ENCODE peak calls at places on chromosomes 6 and 20, in four cellular contexts. Q is AG04450, K is fibroblast of pulmonary artery, W is hippocampal formation. M is an unnamed sample.

GRCh38 chr6:154410619-154411044 is 54.0 kb upstream of the IPCEF1 start:
- DNase-seq in Q (peak; percentile 91), K (peak; percentile 97), W (peak; percentile 12), M (no peak)

GRCh38 chr20:49573900-49574416 is 6.0 kb upstream of the PTGIS start:
- DNase-seq in Q (no peak), K (no peak), W (no peak), M (no peak)

GRCh38 chr6:44805239-44805849 is 417.8 kb downstream of the CDC5L start:
- DNase-seq in Q (peak; percentile 39), K (peak; percentile 28), W (no peak), M (no peak)

GRCh38 chr6:17015551-17016381 is 86.1 kb upstream of the STMND1 start:
- DNase-seq in Q (no peak), K (peak; percentile 39), W (no peak), M (peak; percentile 62)

GRCh38 chr20:25076731-25077609 is 5.0 kb downstream of the VSX1 start:
- DNase-seq in Q (no peak), K (peak; percentile 48), W (no peak), M (peak; percentile 49)

GRCh38 chr6:170057961-170058877 is 232.7 kb downstream of the DLL1 start:
- DNase-seq in Q (no peak), K (no peak), W (no peak), M (no peak)

GRCh38 chr6:16947461-16948159 is 154.2 kb upstream of the STMND1 start:
- DNase-seq in Q (peak; percentile 92), K (peak; percentile 96), W (no peak), M (no peak)

GRCh38 chr20:51767018-51767866 is 948 bp downstream of the ATP9A start:
- DNase-seq in Q (no peak), K (peak; percentile 14), W (peak; percentile 55), M (peak; percentile 40)

GRCh38 chr20:24465730-24466129 is 3.7 kb upstream of the SYNDIG1 start:
- DNase-seq in Q (no peak), K (peak; percentile 3), W (peak; percentile 68), M (no peak)

GRCh38 chr20:18030020-18030419 is 27.7 kb downstream of the OVOL2 start:
- DNase-seq in Q (no peak), K (no peak), W (no peak), M (no peak)

GRCh38 chr6:44451803-44452690 is 64.5 kb downstream of the CDC5L start:
- DNase-seq in Q (no peak), K (peak; percentile 53), W (no peak), M (no peak)

GRCh38 chr6:150303256-150303655 is 65.6 kb upstream of the IYD start:
- DNase-seq in Q (no peak), K (no peak), W (no peak), M (no peak)

GRCh38 chr6:160034346-160034930 is 65.6 kb downstream of the IGF2R start:
- DNase-seq in Q (no peak), K (no peak), W (no peak), M (no peak)

GRCh38 chr20:35171753-35172433 is at the start of gene PROCR:
- DNase-seq in Q (peak; percentile 74), K (peak; percentile 93), W (peak; percentile 46), M (no peak)

GRCh38 chr6:131281471-131282270 is 146.4 kb downstream of the AKAP7 start:
- DNase-seq in Q (no peak), K (peak; percentile 26), W (peak; percentile 61), M (peak; percentile 94)

GRCh38 chr6:107488174-107488874 is 1.6 kb upstream of the SOBP start:
- DNase-seq in Q (no peak), K (no peak), W (no peak), M (no peak)

GRCh38 chr6:32868257-32868788 is 14.3 kb downstream of the PSMB9 start:
- DNase-seq in Q (no peak), K (peak; percentile 83), W (peak; percentile 65), M (peak; percentile 77)

GRCh38 chr20:31537116-31537858 is 23.0 kb downstream of the HM13 start:
- DNase-seq in Q (no peak), K (no peak), W (no peak), M (no peak)

GRCh38 chr20:37804584-37805566 is 98.1 kb upstream of the VSTM2L start:
- DNase-seq in Q (no peak), K (no peak), W (peak; percentile 52), M (no peak)

GRCh38 chr6:42454428-42454791 is 2.7 kb upstream of the TRERF1 start:
- DNase-seq in Q (no peak), K (no peak), W (no peak), M (no peak)

GRCh38 chr6:136593748-136594490 is 43.7 kb upstream of the MAP7 start:
- DNase-seq in Q (peak; percentile 96), K (peak; percentile 99), W (peak; percentile 15), M (peak; percentile 31)

GRCh38 chr6:37056439-37057127 is 51.1 kb downstream of the FGD2 start:
- DNase-seq in Q (no peak), K (no peak), W (no peak), M (no peak)

GRCh38 chr20:36792422-36792821 is 18.9 kb upstream of the DSN1 start:
- DNase-seq in Q (peak; percentile 42), K (peak; percentile 63), W (peak; percentile 14), M (no peak)

GRCh38 chr6:80163754-80164187 is 57.3 kb downstream of the BCKDHB start:
- DNase-seq in Q (peak; percentile 36), K (peak; percentile 59), W (no peak), M (peak; percentile 85)

GRCh38 chr6:34018026-34018425 is 127.9 kb downstream of the GRM4 start:
- DNase-seq in Q (no peak), K (no peak), W (no peak), M (no peak)

GRCh38 chr6:146357578-146358340 is 185.9 kb upstream of the RAB32 start:
- DNase-seq in Q (no peak), K (peak; percentile 87), W (no peak), M (no peak)

GRCh38 chr20:49675368-49676151 is 38.1 kb downstream of the B4GALT5 start:
- DNase-seq in Q (no peak), K (no peak), W (no peak), M (no peak)

GRCh38 chr6:9766240-9766915 is 648.5 kb downstream of the TFAP2A start:
- DNase-seq in Q (peak; percentile 24), K (peak; percentile 65), W (no peak), M (no peak)